ENCODE peak calls at places on chromosomes 2 and 18, in seven cellular contexts. V is coronary artery, E is HT1080, R is NCI-H187, B is PC-3, X is T-helper 1 cell, S is astrocyte of the spinal cord. J is an unnamed sample.

GRCh38 chr2:8676191-8676914 is 5.5 kb upstream of the ID2 start:
- DNase-seq in V (peak), E (no peak), R (no peak), B (peak), X (no peak), S (peak), J (peak)

GRCh38 chr18:24735504-24736243 is 275.2 kb downstream of the HRH4 start:
- DNase-seq in V (no peak), E (no peak), R (no peak), B (no peak), X (no peak), S (no peak), J (no peak)

GRCh38 chr2:238021327-238021726 is 39.5 kb upstream of the SCLY start:
- DNase-seq in V (no peak), E (no peak), R (no peak), B (peak), X (no peak), S (no peak), J (no peak)

GRCh38 chr2:98445708-98446577 is 1.3 kb downstream of the INPP4A start:
- DNase-seq in V (no peak), E (no peak), R (no peak), B (peak), X (no peak), S (no peak), J (no peak)

GRCh38 chr2:182897137-182897536 is 30.7 kb upstream of the FRZB start:
- DNase-seq in V (no peak), E (peak), R (no peak), B (no peak), X (no peak), S (peak), J (no peak)

GRCh38 chr2:177239934-177240600 is 24.5 kb downstream of the NFE2L2 start:
- DNase-seq in V (no peak), E (peak), R (no peak), B (peak), X (no peak), S (peak), J (peak)

GRCh38 chr2:218002792-218003191 is at the start of gene TNS1:
- DNase-seq in V (no peak), E (no peak), R (no peak), B (no peak), X (no peak), S (peak), J (no peak)

GRCh38 chr2:201204655-201205515 is 21.9 kb downstream of the CASP10 start:
- DNase-seq in V (no peak), E (no peak), R (no peak), B (no peak), X (no peak), S (no peak), J (no peak)

GRCh38 chr2:218788529-218789237 is 6.7 kb downstream of the CYP27A1 start:
- DNase-seq in V (no peak), E (no peak), R (no peak), B (no peak), X (no peak), S (no peak), J (no peak)

GRCh38 chr2:46924608-46925007 is 9.0 kb upstream of the MCFD2 start:
- DNase-seq in V (no peak), E (no peak), R (no peak), B (no peak), X (no peak), S (no peak), J (no peak)

GRCh38 chr2:55048514-55048924 is 1.7 kb downstream of the RTN4 start:
- DNase-seq in V (no peak), E (peak), R (peak), B (peak), X (no peak), S (no peak), J (no peak)

GRCh38 chr2:120223034-120223912 is at the start of gene TMEM185B:
- DNase-seq in V (peak), E (peak), R (peak), B (peak), X (peak), S (peak), J (peak)

GRCh38 chr2:162072976-162073775 is 839 bp downstream of the DPP4 start:
- DNase-seq in V (no peak), E (no peak), R (no peak), B (no peak), X (peak), S (no peak), J (no peak)

GRCh38 chr2:7045601-7046590 is 128.7 kb downstream of the RNF144A start:
- DNase-seq in V (no peak), E (no peak), R (no peak), B (no peak), X (no peak), S (no peak), J (no peak)

GRCh38 chr2:95043300-95043786 is 17.8 kb downstream of the MAL start:
- DNase-seq in V (peak), E (peak), R (no peak), B (peak), X (no peak), S (peak), J (peak)

GRCh38 chr2:133235959-133236358 is 332.3 kb downstream of the NCKAP5 start:
- DNase-seq in V (no peak), E (peak), R (no peak), B (peak), X (no peak), S (no peak), J (no peak)

GRCh38 chr2:19731040-19731439 is 170.7 kb downstream of the TTC32 start:
- DNase-seq in V (no peak), E (no peak), R (no peak), B (peak), X (no peak), S (no peak), J (no peak)

GRCh38 chr2:223538920-223539440 is 63.2 kb downstream of the SCG2 start:
- DNase-seq in V (no peak), E (no peak), R (no peak), B (no peak), X (no peak), S (peak), J (no peak)

GRCh38 chr2:112547333-112547732 is 5.1 kb downstream of the POLR1B start:
- DNase-seq in V (no peak), E (no peak), R (no peak), B (no peak), X (no peak), S (peak), J (no peak)

GRCh38 chr2:28624436-28624797 is 127.2 kb upstream of the PPP1CB start:
- DNase-seq in V (no peak), E (no peak), R (no peak), B (no peak), X (no peak), S (no peak), J (no peak)

GRCh38 chr2:150601280-150602038 is 114.0 kb upstream of the RND3 start:
- DNase-seq in V (no peak), E (no peak), R (no peak), B (peak), X (no peak), S (peak), J (no peak)

GRCh38 chr2:145654156-145654555 is 1134.2 kb upstream of the ZEB2 start:
- DNase-seq in V (no peak), E (no peak), R (no peak), B (no peak), X (no peak), S (no peak), J (no peak)

GRCh38 chr2:123659120-123659519 is 366.0 kb upstream of the CNTNAP5 start:
- DNase-seq in V (no peak), E (no peak), R (no peak), B (no peak), X (no peak), S (no peak), J (no peak)

GRCh38 chr18:23822590-23823385 is 133.5 kb downstream of the LAMA3 start:
- DNase-seq in V (no peak), E (peak), R (no peak), B (peak), X (no peak), S (peak), J (no peak)

GRCh38 chr2:41160439-41160838 is 708.5 kb upstream of the SLC8A1 start:
- DNase-seq in V (no peak), E (peak), R (no peak), B (peak), X (no peak), S (no peak), J (no peak)

GRCh38 chr2:133293544-133294270 is 274.6 kb downstream of the NCKAP5 start:
- DNase-seq in V (no peak), E (peak), R (no peak), B (no peak), X (no peak), S (no peak), J (no peak)

GRCh38 chr2:74441111-74441689 is 537 bp downstream of the RTKN start:
- DNase-seq in V (no peak), E (no peak), R (no peak), B (no peak), X (no peak), S (no peak), J (no peak)

GRCh38 chr2:234146087-234146826 is 95.8 kb downstream of the SPP2 start:
- DNase-seq in V (no peak), E (peak), R (no peak), B (peak), X (no peak), S (peak), J (no peak)

GRCh38 chr18:22422909-22423548 is 5.3 kb upstream of the CTAGE1 start:
- DNase-seq in V (no peak), E (no peak), R (no peak), B (peak), X (no peak), S (no peak), J (peak)

GRCh38 chr2:113157108-113157896 is 16.5 kb upstream of the PSD4 start:
- DNase-seq in V (peak), E (no peak), R (no peak), B (peak), X (peak), S (peak), J (peak)

GRCh38 chr2:226560325-226560724 is 239.3 kb downstream of the IRS1 start:
- DNase-seq in V (no peak), E (no peak), R (no peak), B (no peak), X (no peak), S (no peak), J (no peak)

GRCh38 chr2:209907746-209908145 is 94.7 kb upstream of the RPE start:
- DNase-seq in V (no peak), E (no peak), R (no peak), B (no peak), X (no peak), S (no peak), J (no peak)